ENCODE peak calls at places on chromosomes 7 and 10, in eight cellular contexts. V is colonic mucosa, I is right lobe of liver, N is left ventricle myocardium inferior, W is stomach, S is cardiac muscle cell, M is adrenal gland, D is SK-N-SH. U is an unnamed sample.

GRCh38 chr7:37826825-37827224 is 21.6 kb upstream of the NME8 start:
- DNase-seq in V (no peak), I (no peak), N (no peak), W (no peak), S (no peak), M (no peak), D (no peak), U (no peak)

GRCh38 chr10:6699336-6699735 is 119.3 kb upstream of the PRKCQ start:
- DNase-seq in V (no peak), I (no peak), N (no peak), W (no peak), S (no peak), M (no peak), D (no peak), U (no peak)

GRCh38 chr10:52911163-52911562 is 138.6 kb upstream of the MBL2 start:
- DNase-seq in V (no peak), I (no peak), N (no peak), W (no peak), S (no peak), M (no peak), D (no peak), U (no peak)

GRCh38 chr10:122126763-122127659 is 138.0 kb downstream of the TACC2 start:
- DNase-seq in V (no peak), I (no peak), N (no peak), W (no peak), S (peak; percentile 91), M (peak; percentile 50), D (no peak), U (no peak)

GRCh38 chr7:30682131-30683083 is at the start of gene CRHR2:
- DNase-seq in V (no peak), I (no peak), N (peak; percentile 26), W (no peak), S (no peak), M (no peak), D (peak; percentile 94), U (no peak)

GRCh38 chr7:44561481-44561880 is 12.2 kb downstream of the DDX56 start:
- DNase-seq in V (no peak), I (peak; percentile 24), N (no peak), W (no peak), S (no peak), M (no peak), D (no peak), U (no peak)

GRCh38 chr7:151897951-151898686 is 21.2 kb upstream of the PRKAG2 start:
- DNase-seq in V (peak; percentile 17), I (peak; percentile 22), N (no peak), W (no peak), S (no peak), M (no peak), D (no peak), U (no peak)

GRCh38 chr10:86785968-86786367 is 29.5 kb downstream of the BMPR1A start:
- DNase-seq in V (no peak), I (no peak), N (no peak), W (no peak), S (no peak), M (no peak), D (no peak), U (no peak)

GRCh38 chr10:23479798-23480473 is 41.1 kb downstream of the OTUD1 start:
- DNase-seq in V (no peak), I (no peak), N (no peak), W (no peak), S (peak; percentile 2), M (no peak), D (no peak), U (no peak)

GRCh38 chr10:79417266-79417665 is 28.2 kb downstream of the ZCCHC24 start:
- DNase-seq in V (no peak), I (no peak), N (peak; percentile 7), W (no peak), S (no peak), M (no peak), D (no peak), U (no peak)

GRCh38 chr10:3478153-3478552 is 305.6 kb upstream of the PITRM1 start:
- DNase-seq in V (no peak), I (no peak), N (no peak), W (no peak), S (no peak), M (no peak), D (no peak), U (no peak)

GRCh38 chr7:152601305-152601798 is 74.6 kb downstream of the XRCC2 start:
- DNase-seq in V (no peak), I (no peak), N (no peak), W (peak; percentile 3), S (no peak), M (no peak), D (no peak), U (no peak)

GRCh38 chr10:42753126-42753506 is 29.5 kb upstream of the BMS1 start:
- DNase-seq in V (peak; percentile 88), I (peak; percentile 67), N (peak; percentile 77), W (peak; percentile 83), S (peak; percentile 82), M (peak; percentile 78), D (peak; percentile 80), U (peak; percentile 63)

GRCh38 chr10:30374353-30374752 is 25.3 kb upstream of the MTPAP start:
- DNase-seq in V (no peak), I (no peak), N (no peak), W (no peak), S (no peak), M (no peak), D (no peak), U (no peak)

GRCh38 chr10:103722632-103723031 is 132.7 kb downstream of the SH3PXD2A start:
- DNase-seq in V (no peak), I (no peak), N (no peak), W (no peak), S (no peak), M (no peak), D (no peak), U (no peak)

GRCh38 chr7:86911703-86912102 is 147.8 kb downstream of the ELAPOR2 start:
- DNase-seq in V (no peak), I (no peak), N (no peak), W (no peak), S (no peak), M (no peak), D (no peak), U (no peak)

GRCh38 chr7:77765906-77766800 is 32.1 kb downstream of the TMEM60 start:
- DNase-seq in V (no peak), I (no peak), N (no peak), W (no peak), S (peak; percentile 56), M (no peak), D (no peak), U (no peak)

GRCh38 chr7:128103498-128104108 is 72.4 kb upstream of the LRRC4 start:
- DNase-seq in V (no peak), I (no peak), N (peak; percentile 52), W (no peak), S (peak; percentile 76), M (no peak), D (peak; percentile 66), U (no peak)

GRCh38 chr7:122013070-122013469 is 131.0 kb downstream of the AASS start:
- DNase-seq in V (no peak), I (no peak), N (no peak), W (no peak), S (no peak), M (no peak), D (no peak), U (no peak)

DNA sequence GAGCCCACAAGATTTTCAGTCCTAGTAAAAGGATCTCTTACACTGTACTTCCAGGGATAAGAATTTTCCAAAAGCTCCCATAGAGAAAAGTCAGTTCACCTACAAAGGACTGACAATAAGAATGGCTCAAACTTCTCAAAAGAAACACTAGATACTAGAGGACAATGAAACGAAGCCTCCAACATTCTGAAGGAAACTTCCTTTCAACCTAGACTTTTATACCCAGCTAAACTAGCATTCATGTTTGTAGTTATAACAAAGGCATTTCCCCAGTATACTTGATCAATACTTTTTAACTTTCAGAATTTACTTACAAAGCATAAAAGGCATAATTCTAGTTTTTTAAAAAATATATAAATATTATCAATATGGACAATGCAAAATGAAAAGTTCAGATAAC is 41.0 kb upstream of the DNAAF5 start:
- DNase-seq in V (no peak), I (no peak), N (no peak), W (no peak), S (no peak), M (no peak), D (no peak), U (no peak)
- H3K9me3 ChIP-seq in V (no peaks in the 10 kb centered on the region), I (no peaks in the 10 kb centered on the region), N (peaks cover 53% of the 10 kb centered on the region), W (peaks cover 21% of the 10 kb centered on the region), S (no peaks in the 10 kb centered on the region), M (peaks cover 9% of the 10 kb centered on the region), D (peaks cover 20% of the 10 kb centered on the region), U (peaks cover 3% of the 10 kb centered on the region)

GRCh38 chr7:41584746-41585145 is 118.1 kb downstream of the INHBA start:
- DNase-seq in V (no peak), I (no peak), N (no peak), W (no peak), S (peak; percentile 15), M (no peak), D (no peak), U (no peak)
- H3K9me3 ChIP-seq in V (no peaks in the 10 kb centered on the region), I (no peaks in the 10 kb centered on the region), N (no peaks in the 10 kb centered on the region), W (no peaks in the 10 kb centered on the region), S (no peaks in the 10 kb centered on the region), M (no peaks in the 10 kb centered on the region), D (no peaks in the 10 kb centered on the region), U (no peaks in the 10 kb centered on the region)

DNA sequence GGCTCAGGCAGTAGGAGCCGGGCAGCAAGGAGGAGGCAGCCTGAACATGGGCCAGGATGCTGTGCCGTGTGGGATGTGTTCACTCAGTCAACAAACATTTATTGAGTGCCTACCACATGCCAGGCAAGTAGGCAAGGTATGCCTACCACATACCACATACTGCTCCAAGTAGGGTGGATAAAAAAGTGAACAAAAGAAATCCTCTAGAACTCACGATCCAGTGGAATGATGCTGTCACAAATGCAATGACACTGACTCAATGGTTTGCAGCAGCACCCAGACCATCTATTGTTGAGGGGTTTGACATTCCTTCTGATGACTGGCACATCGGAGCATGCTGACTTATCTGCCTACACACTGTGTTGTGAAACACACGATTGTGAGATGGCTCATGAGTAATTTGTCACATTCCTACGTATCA is 413.5 kb downstream of the NRG3 start:
- DNase-seq in V (no peak), I (no peak), N (no peak), W (no peak), S (peak; percentile 22), M (no peak), D (no peak), U (no peak)
- H3K9me3 ChIP-seq in V (no peaks in the 10 kb centered on the region), I (no peaks in the 10 kb centered on the region), N (peaks cover 14% of the 10 kb centered on the region), W (no peaks in the 10 kb centered on the region), S (no peaks in the 10 kb centered on the region), M (no peaks in the 10 kb centered on the region), D (no peaks in the 10 kb centered on the region), U (no peaks in the 10 kb centered on the region)

GRCh38 chr7:13615679-13616078 is 373.8 kb downstream of the ETV1 start:
- DNase-seq in V (no peak), I (no peak), N (no peak), W (no peak), S (no peak), M (no peak), D (no peak), U (no peak)
- H3K9me3 ChIP-seq in V (no peaks in the 10 kb centered on the region), I (no peaks in the 10 kb centered on the region), N (peaks cover 15% of the 10 kb centered on the region), W (no peaks in the 10 kb centered on the region), S (no peaks in the 10 kb centered on the region), M (no peaks in the 10 kb centered on the region), D (no peaks in the 10 kb centered on the region), U (no peaks in the 10 kb centered on the region)

GRCh38 chr7:134468054-134468453 is 9.2 kb upstream of the AKR1B1 start:
- DNase-seq in V (no peak), I (no peak), N (no peak), W (no peak), S (no peak), M (no peak), D (no peak), U (no peak)
- H3K9me3 ChIP-seq in V (no peaks in the 10 kb centered on the region), I (no peaks in the 10 kb centered on the region), N (peaks cover 26% of the 10 kb centered on the region), W (peaks cover 14% of the 10 kb centered on the region), S (no peaks in the 10 kb centered on the region), M (peaks cover 18% of the 10 kb centered on the region), D (peaks cover 15% of the 10 kb centered on the region), U (no peaks in the 10 kb centered on the region)

GRCh38 chr7:56213574-56213973 is 97.4 kb upstream of the NUPR2 start:
- DNase-seq in V (no peak), I (no peak), N (no peak), W (no peak), S (no peak), M (no peak), D (no peak), U (no peak)
- H3K9me3 ChIP-seq in V (no peaks in the 10 kb centered on the region), I (no peaks in the 10 kb centered on the region), N (peaks cover 33% of the 10 kb centered on the region), W (no peaks in the 10 kb centered on the region), S (peaks cover 4% of the 10 kb centered on the region), M (no peaks in the 10 kb centered on the region), D (no peaks in the 10 kb centered on the region), U (no peaks in the 10 kb centered on the region)